ENCODE peak calls at places on chromosomes 2 and 18, in nine cellular contexts. One of them, this sample, is unnamed.

GRCh38 chr18:36735130-36735529 is 93.7 kb downstream of the TPGS2 start:
- DNase-seq in small intestine: no peak
- DNase-seq in pancreas: no peak
- DNase-seq in CD4-positive, CD25-positive, alpha-beta regulatory T cell: no peak
- DNase-seq in fibroblast of the aortic adventitia: no peak
- DNase-seq in GM12864: no peak
- DNase-seq in choroid plexus epithelial cell: no peak
- DNase-seq in kidney epithelial cell: no peak
- DNase-seq in epithelial cell of esophagus: no peak
- DNase-seq in this sample: no peak

GRCh38 chr2:239155806-239156480 is 244.9 kb downstream of the HDAC4 start:
- DNase-seq in small intestine: no peak
- DNase-seq in pancreas: no peak
- DNase-seq in CD4-positive, CD25-positive, alpha-beta regulatory T cell: no peak
- DNase-seq in fibroblast of the aortic adventitia: no peak
- DNase-seq in GM12864: no peak
- DNase-seq in choroid plexus epithelial cell: no peak
- DNase-seq in kidney epithelial cell: no peak
- DNase-seq in epithelial cell of esophagus: no peak
- DNase-seq in this sample: no peak

GRCh38 chr2:45119855-45120254 is 110.6 kb upstream of the SIX2 start:
- DNase-seq in small intestine: no peak
- DNase-seq in pancreas: no peak
- DNase-seq in CD4-positive, CD25-positive, alpha-beta regulatory T cell: no peak
- DNase-seq in fibroblast of the aortic adventitia: peak; percentile 92
- DNase-seq in GM12864: no peak
- DNase-seq in choroid plexus epithelial cell: peak; percentile 76
- DNase-seq in kidney epithelial cell: peak; percentile 83
- DNase-seq in epithelial cell of esophagus: peak; percentile 90
- DNase-seq in this sample: no peak

GRCh38 chr2:136019304-136019703 is 33.9 kb upstream of the DARS1 start:
- DNase-seq in small intestine: no peak
- DNase-seq in pancreas: no peak
- DNase-seq in CD4-positive, CD25-positive, alpha-beta regulatory T cell: no peak
- DNase-seq in fibroblast of the aortic adventitia: no peak
- DNase-seq in GM12864: peak; percentile 30
- DNase-seq in choroid plexus epithelial cell: no peak
- DNase-seq in kidney epithelial cell: no peak
- DNase-seq in epithelial cell of esophagus: no peak
- DNase-seq in this sample: no peak

GRCh38 chr2:189253841-189254240 is 74.3 kb upstream of the COL5A2 start:
- DNase-seq in small intestine: no peak
- DNase-seq in pancreas: no peak
- DNase-seq in CD4-positive, CD25-positive, alpha-beta regulatory T cell: no peak
- DNase-seq in fibroblast of the aortic adventitia: peak; percentile 24
- DNase-seq in GM12864: no peak
- DNase-seq in choroid plexus epithelial cell: no peak
- DNase-seq in kidney epithelial cell: no peak
- DNase-seq in epithelial cell of esophagus: peak; percentile 34
- DNase-seq in this sample: no peak

GRCh38 chr2:202408546-202409140 is 32.5 kb downstream of the BMPR2 start:
- DNase-seq in small intestine: no peak
- DNase-seq in pancreas: no peak
- DNase-seq in CD4-positive, CD25-positive, alpha-beta regulatory T cell: no peak
- DNase-seq in fibroblast of the aortic adventitia: peak; percentile 57
- DNase-seq in GM12864: no peak
- DNase-seq in choroid plexus epithelial cell: no peak
- DNase-seq in kidney epithelial cell: no peak
- DNase-seq in epithelial cell of esophagus: peak; percentile 51
- DNase-seq in this sample: no peak

GRCh38 chr18:63763831-63764600 is 11.2 kb upstream of the SERPINB7 start:
- DNase-seq in small intestine: no peak
- DNase-seq in pancreas: no peak
- DNase-seq in CD4-positive, CD25-positive, alpha-beta regulatory T cell: no peak
- DNase-seq in fibroblast of the aortic adventitia: peak; percentile 24
- DNase-seq in GM12864: no peak
- DNase-seq in choroid plexus epithelial cell: peak; percentile 85
- DNase-seq in kidney epithelial cell: no peak
- DNase-seq in epithelial cell of esophagus: peak; percentile 79
- DNase-seq in this sample: no peak

GRCh38 chr2:165361511-165361910 is 108.0 kb upstream of the CSRNP3 start:
- DNase-seq in small intestine: no peak
- DNase-seq in pancreas: no peak
- DNase-seq in CD4-positive, CD25-positive, alpha-beta regulatory T cell: no peak
- DNase-seq in fibroblast of the aortic adventitia: no peak
- DNase-seq in GM12864: no peak
- DNase-seq in choroid plexus epithelial cell: no peak
- DNase-seq in kidney epithelial cell: no peak
- DNase-seq in epithelial cell of esophagus: no peak
- DNase-seq in this sample: no peak

GRCh38 chr2:167181674-167182073 is 293.4 kb downstream of the XIRP2 start:
- DNase-seq in small intestine: no peak
- DNase-seq in pancreas: no peak
- DNase-seq in CD4-positive, CD25-positive, alpha-beta regulatory T cell: no peak
- DNase-seq in fibroblast of the aortic adventitia: no peak
- DNase-seq in GM12864: no peak
- DNase-seq in choroid plexus epithelial cell: no peak
- DNase-seq in kidney epithelial cell: no peak
- DNase-seq in epithelial cell of esophagus: peak; percentile 30
- DNase-seq in this sample: no peak

GRCh38 chr2:225401001-225401400 is 1.5 kb downstream of the NYAP2 start:
- DNase-seq in small intestine: no peak
- DNase-seq in pancreas: no peak
- DNase-seq in CD4-positive, CD25-positive, alpha-beta regulatory T cell: no peak
- DNase-seq in fibroblast of the aortic adventitia: no peak
- DNase-seq in GM12864: no peak
- DNase-seq in choroid plexus epithelial cell: no peak
- DNase-seq in kidney epithelial cell: no peak
- DNase-seq in epithelial cell of esophagus: no peak
- DNase-seq in this sample: no peak

GRCh38 chr2:84631047-84631446 is 114.7 kb downstream of the DNAH6 start:
- DNase-seq in small intestine: peak; percentile 51
- DNase-seq in pancreas: no peak
- DNase-seq in CD4-positive, CD25-positive, alpha-beta regulatory T cell: peak; percentile 48
- DNase-seq in fibroblast of the aortic adventitia: peak; percentile 55
- DNase-seq in GM12864: no peak
- DNase-seq in choroid plexus epithelial cell: peak; percentile 75
- DNase-seq in kidney epithelial cell: peak; percentile 38
- DNase-seq in epithelial cell of esophagus: peak; percentile 52
- DNase-seq in this sample: peak; percentile 10

GRCh38 chr18:12543697-12544096 is 114.2 kb downstream of the SPIRE1 start:
- DNase-seq in small intestine: no peak
- DNase-seq in pancreas: no peak
- DNase-seq in CD4-positive, CD25-positive, alpha-beta regulatory T cell: peak; percentile 51
- DNase-seq in fibroblast of the aortic adventitia: peak; percentile 9
- DNase-seq in GM12864: no peak
- DNase-seq in choroid plexus epithelial cell: peak; percentile 57
- DNase-seq in kidney epithelial cell: no peak
- DNase-seq in epithelial cell of esophagus: peak; percentile 20
- DNase-seq in this sample: peak; percentile 23

GRCh38 chr2:136389809-136390208 is 271.9 kb upstream of the CXCR4 start:
- DNase-seq in small intestine: no peak
- DNase-seq in pancreas: no peak
- DNase-seq in CD4-positive, CD25-positive, alpha-beta regulatory T cell: peak; percentile 45
- DNase-seq in fibroblast of the aortic adventitia: no peak
- DNase-seq in GM12864: no peak
- DNase-seq in choroid plexus epithelial cell: no peak
- DNase-seq in kidney epithelial cell: no peak
- DNase-seq in epithelial cell of esophagus: no peak
- DNase-seq in this sample: no peak

GRCh38 chr2:190413421-190413820 is 5.3 kb downstream of the MFSD6 start:
- DNase-seq in small intestine: no peak
- DNase-seq in pancreas: no peak
- DNase-seq in CD4-positive, CD25-positive, alpha-beta regulatory T cell: no peak
- DNase-seq in fibroblast of the aortic adventitia: no peak
- DNase-seq in GM12864: no peak
- DNase-seq in choroid plexus epithelial cell: no peak
- DNase-seq in kidney epithelial cell: no peak
- DNase-seq in epithelial cell of esophagus: peak; percentile 96
- DNase-seq in this sample: no peak

GRCh38 chr2:120719471-120719870 is 16.2 kb upstream of the GLI2 start:
- DNase-seq in small intestine: no peak
- DNase-seq in pancreas: no peak
- DNase-seq in CD4-positive, CD25-positive, alpha-beta regulatory T cell: no peak
- DNase-seq in fibroblast of the aortic adventitia: no peak
- DNase-seq in GM12864: no peak
- DNase-seq in choroid plexus epithelial cell: no peak
- DNase-seq in kidney epithelial cell: no peak
- DNase-seq in epithelial cell of esophagus: no peak
- DNase-seq in this sample: no peak

GRCh38 chr2:125167820-125168219 is 1142.7 kb downstream of the CNTNAP5 start:
- DNase-seq in small intestine: no peak
- DNase-seq in pancreas: no peak
- DNase-seq in CD4-positive, CD25-positive, alpha-beta regulatory T cell: no peak
- DNase-seq in fibroblast of the aortic adventitia: peak; percentile 82
- DNase-seq in GM12864: no peak
- DNase-seq in choroid plexus epithelial cell: peak; percentile 43
- DNase-seq in kidney epithelial cell: peak; percentile 14
- DNase-seq in epithelial cell of esophagus: peak; percentile 73
- DNase-seq in this sample: no peak

GRCh38 chr18:53682796-53683195 is 541.7 kb downstream of the MBD2 start:
- DNase-seq in small intestine: no peak
- DNase-seq in pancreas: no peak
- DNase-seq in CD4-positive, CD25-positive, alpha-beta regulatory T cell: no peak
- DNase-seq in fibroblast of the aortic adventitia: no peak
- DNase-seq in GM12864: no peak
- DNase-seq in choroid plexus epithelial cell: no peak
- DNase-seq in kidney epithelial cell: no peak
- DNase-seq in epithelial cell of esophagus: no peak
- DNase-seq in this sample: no peak

DNA sequence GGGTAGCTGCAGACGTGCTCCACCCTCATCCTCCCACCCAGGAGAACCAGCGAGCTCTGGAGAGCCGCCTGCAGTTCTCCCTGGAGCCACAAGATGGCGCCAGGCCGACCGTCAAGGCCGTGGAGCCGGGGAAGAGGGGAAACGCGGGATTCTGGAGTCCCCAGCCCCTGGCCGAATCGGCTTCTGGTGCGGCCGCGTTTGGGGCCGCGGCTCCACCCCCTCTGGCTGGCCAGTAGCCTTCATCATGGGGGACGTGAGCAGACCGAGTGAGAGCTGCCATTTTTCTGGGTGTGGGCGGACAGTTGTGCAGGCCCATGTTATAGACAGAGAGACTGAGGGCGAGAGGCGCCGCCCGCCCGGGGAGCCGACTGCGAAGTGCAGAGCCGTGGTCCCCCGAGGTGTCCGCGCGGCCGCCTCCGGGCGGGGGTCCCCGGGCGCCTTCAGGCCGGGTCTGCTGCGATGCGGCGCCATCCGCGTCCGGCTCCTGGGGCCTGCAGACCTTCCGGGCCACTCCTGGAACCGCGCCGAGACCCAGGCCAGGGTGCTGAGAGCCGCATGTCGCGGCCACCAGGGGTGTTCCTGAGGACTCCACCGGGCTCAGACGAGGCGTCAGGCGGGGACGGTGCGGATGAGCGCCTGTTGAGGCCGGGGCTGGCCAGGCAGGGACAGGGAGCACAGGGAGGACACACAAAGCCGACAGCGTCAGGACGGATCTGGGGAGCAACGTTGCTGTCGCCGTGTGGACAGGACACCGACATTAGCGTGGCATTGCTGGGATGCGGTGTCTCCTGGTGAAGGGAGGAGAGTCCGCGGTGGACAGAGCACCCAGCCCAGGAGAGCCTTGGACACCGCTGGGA is 418.2 kb upstream of the HS6ST1 start:
- DNase-seq in small intestine: peak; percentile 46
- DNase-seq in pancreas: peak; percentile 73
- DNase-seq in CD4-positive, CD25-positive, alpha-beta regulatory T cell: peak; percentile 40
- DNase-seq in fibroblast of the aortic adventitia: peak; percentile 45
- DNase-seq in GM12864: no peak
- DNase-seq in choroid plexus epithelial cell: peak; percentile 92
- DNase-seq in kidney epithelial cell: no peak
- DNase-seq in epithelial cell of esophagus: peak; percentile 67
- DNase-seq in this sample: peak; percentile 83
- H3K4me3 ChIP-seq in small intestine: no peak overlapping the region
- H3K4me3 ChIP-seq in pancreas: no peak overlapping the region
- H3K4me3 ChIP-seq in CD4-positive, CD25-positive, alpha-beta regulatory T cell: no peak overlapping the region
- H3K4me3 ChIP-seq in fibroblast of the aortic adventitia: peak overlapping the region; percentile 35
- H3K4me3 ChIP-seq in GM12864: no peak overlapping the region
- H3K4me3 ChIP-seq in choroid plexus epithelial cell: peak overlapping the region; percentile 53
- H3K4me3 ChIP-seq in kidney epithelial cell: peak overlapping the region; percentile 22
- H3K4me3 ChIP-seq in epithelial cell of esophagus: peak overlapping the region; percentile 46
- H3K4me3 ChIP-seq in this sample: peak overlapping the region; percentile 37

GRCh38 chr2:12928706-12929291 is 212.1 kb downstream of the TRIB2 start:
- DNase-seq in small intestine: no peak
- DNase-seq in pancreas: no peak
- DNase-seq in CD4-positive, CD25-positive, alpha-beta regulatory T cell: no peak
- DNase-seq in fibroblast of the aortic adventitia: no peak
- DNase-seq in GM12864: no peak
- DNase-seq in choroid plexus epithelial cell: peak; percentile 18
- DNase-seq in kidney epithelial cell: no peak
- DNase-seq in epithelial cell of esophagus: peak; percentile 63
- DNase-seq in this sample: no peak
- H3K4me3 ChIP-seq in small intestine: no peak overlapping the region
- H3K4me3 ChIP-seq in pancreas: no peak overlapping the region
- H3K4me3 ChIP-seq in CD4-positive, CD25-positive, alpha-beta regulatory T cell: no peak overlapping the region
- H3K4me3 ChIP-seq in fibroblast of the aortic adventitia: no peak overlapping the region
- H3K4me3 ChIP-seq in GM12864: no peak overlapping the region
- H3K4me3 ChIP-seq in choroid plexus epithelial cell: no peak overlapping the region
- H3K4me3 ChIP-seq in kidney epithelial cell: no peak overlapping the region
- H3K4me3 ChIP-seq in epithelial cell of esophagus: no peak overlapping the region
- H3K4me3 ChIP-seq in this sample: no peak overlapping the region

GRCh38 chr2:70735065-70735464 is 32.9 kb downstream of the ADD2 start:
- DNase-seq in small intestine: no peak
- DNase-seq in pancreas: no peak
- DNase-seq in CD4-positive, CD25-positive, alpha-beta regulatory T cell: no peak
- DNase-seq in fibroblast of the aortic adventitia: no peak
- DNase-seq in GM12864: no peak
- DNase-seq in choroid plexus epithelial cell: no peak
- DNase-seq in kidney epithelial cell: no peak
- DNase-seq in epithelial cell of esophagus: no peak
- DNase-seq in this sample: no peak
- H3K4me3 ChIP-seq in small intestine: no peak overlapping the region
- H3K4me3 ChIP-seq in pancreas: no peak overlapping the region
- H3K4me3 ChIP-seq in CD4-positive, CD25-positive, alpha-beta regulatory T cell: no peak overlapping the region
- H3K4me3 ChIP-seq in fibroblast of the aortic adventitia: no peak overlapping the region
- H3K4me3 ChIP-seq in GM12864: no peak overlapping the region
- H3K4me3 ChIP-seq in choroid plexus epithelial cell: no peak overlapping the region
- H3K4me3 ChIP-seq in kidney epithelial cell: no peak overlapping the region
- H3K4me3 ChIP-seq in epithelial cell of esophagus: no peak overlapping the region
- H3K4me3 ChIP-seq in this sample: no peak overlapping the region

DNA sequence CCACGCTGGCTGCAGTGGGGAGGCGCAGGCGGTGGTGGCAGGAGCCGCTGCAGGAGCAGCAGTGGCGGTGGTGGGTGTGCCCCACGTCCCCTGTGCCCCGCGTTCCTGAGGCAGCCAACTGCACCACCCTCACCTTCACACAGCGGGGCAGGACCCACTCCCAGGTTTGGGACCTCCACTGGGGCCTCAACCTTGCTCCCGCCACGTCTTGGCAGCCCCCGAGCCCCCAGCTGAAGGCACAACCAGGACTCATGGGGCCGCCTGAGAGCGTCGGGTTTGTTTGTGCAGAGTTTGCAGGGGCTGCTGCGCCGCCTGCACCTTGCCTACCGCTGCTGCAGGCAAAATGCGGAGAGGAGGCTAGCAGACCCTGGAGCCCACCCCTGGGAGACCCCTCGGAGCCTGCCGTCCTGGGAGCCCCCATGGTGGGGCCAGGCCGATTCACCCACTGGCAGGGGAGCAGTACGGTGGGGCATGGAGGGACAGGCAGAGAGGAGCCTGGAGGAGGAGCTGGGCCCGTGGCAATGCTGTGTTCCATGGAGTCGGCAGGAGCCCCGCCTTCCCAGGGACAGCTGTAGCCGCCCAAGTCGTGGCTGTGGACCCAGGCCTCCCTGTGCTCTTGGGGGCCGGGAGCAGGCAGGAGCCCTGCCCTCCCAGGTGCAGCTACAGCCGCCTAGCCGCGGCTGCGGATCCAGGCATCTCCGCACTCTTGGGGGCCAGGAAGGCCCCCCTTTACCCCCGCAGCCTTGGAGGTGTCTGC is 14.7 kb upstream of the EML6 start:
- DNase-seq in small intestine: peak; percentile 62
- DNase-seq in pancreas: peak; percentile 57
- DNase-seq in CD4-positive, CD25-positive, alpha-beta regulatory T cell: no peak
- DNase-seq in fibroblast of the aortic adventitia: no peak
- DNase-seq in GM12864: no peak
- DNase-seq in choroid plexus epithelial cell: peak; percentile 37
- DNase-seq in kidney epithelial cell: no peak
- DNase-seq in epithelial cell of esophagus: peak; percentile 36
- DNase-seq in this sample: no peak
- H3K4me3 ChIP-seq in small intestine: peak overlapping the region; percentile 55
- H3K4me3 ChIP-seq in pancreas: peak overlapping the region; percentile 37
- H3K4me3 ChIP-seq in CD4-positive, CD25-positive, alpha-beta regulatory T cell: no peak overlapping the region
- H3K4me3 ChIP-seq in fibroblast of the aortic adventitia: no peak overlapping the region
- H3K4me3 ChIP-seq in GM12864: peak overlapping the region; percentile 16
- H3K4me3 ChIP-seq in choroid plexus epithelial cell: peak overlapping the region; percentile 64
- H3K4me3 ChIP-seq in kidney epithelial cell: peak overlapping the region; percentile 52
- H3K4me3 ChIP-seq in epithelial cell of esophagus: peak overlapping the region; percentile 43
- H3K4me3 ChIP-seq in this sample: no peak overlapping the region

This sample was measured in Jurkat, Clone E6-1.